ENCODE peak calls at places on chromosome 21, in seven cellular contexts. P is stimulated activated CD4-positive, alpha-beta T cell treated with anti-CD3 and anti-CD28 coated beads, Interleukin-1b, Interleukin-23, amount 100 ng/mL, for 24 hours; L is fibroblast of pulmonary artery; G is IMR-90; O is astrocyte of the spinal cord; J is EL; K is A549. M is an unnamed sample.

GRCh38 chr21:43825936-43826622 is 36.7 kb downstream of the RRP1 start:
- DNase-seq in P (no peak), L (no peak), G (no peak), O (no peak), J (no peak), K (no peak), M (no peak)

GRCh38 chr21:25960423-25960822 is 210.1 kb downstream of the APP start:
- DNase-seq in P (no peak), L (no peak), G (no peak), O (no peak), J (no peak), K (no peak), M (no peak)

GRCh38 chr21:41501919-41502318 is 6.0 kb downstream of the TMPRSS2 start:
- DNase-seq in P (no peak), L (no peak), G (no peak), O (no peak), J (peak; percentile 18), K (no peak), M (no peak)

GRCh38 chr21:19022978-19023377 is 619.4 kb upstream of the TMPRSS15 start:
- DNase-seq in P (no peak), L (no peak), G (no peak), O (no peak), J (no peak), K (no peak), M (no peak)

GRCh38 chr21:30710499-30710898 is 8.1 kb downstream of the KRTAP21-3 start:
- DNase-seq in P (no peak), L (no peak), G (no peak), O (no peak), J (no peak), K (no peak), M (no peak)

GRCh38 chr21:33053986-33054385 is 16.0 kb upstream of the OLIG1 start:
- DNase-seq in P (no peak), L (no peak), G (no peak), O (no peak), J (no peak), K (no peak), M (no peak)

GRCh38 chr21:41289431-41289830 is 27.2 kb upstream of the FAM3B start:
- DNase-seq in P (no peak), L (peak; percentile 4), G (peak; percentile 4), O (no peak), J (peak; percentile 14), K (no peak), M (no peak)

GRCh38 chr21:31471865-31472264 is 127.8 kb upstream of the TIAM1 start:
- DNase-seq in P (no peak), L (no peak), G (no peak), O (no peak), J (no peak), K (no peak), M (no peak)

GRCh38 chr21:42106425-42106824 is 35.3 kb downstream of the UMODL1 start:
- DNase-seq in P (no peak), L (no peak), G (no peak), O (no peak), J (no peak), K (no peak), M (no peak)

GRCh38 chr21:34986561-34987533 is 62.3 kb downstream of the RUNX1 start:
- DNase-seq in P (no peak), L (peak; percentile 67), G (peak; percentile 81), O (peak; percentile 95), J (peak; percentile 90), K (no peak), M (peak; percentile 91)

GRCh38 chr21:40686526-40686925 is 160.4 kb downstream of the DSCAM start:
- DNase-seq in P (no peak), L (no peak), G (no peak), O (no peak), J (no peak), K (no peak), M (no peak)

GRCh38 chr21:42459583-42460215 is 36.3 kb downstream of the RSPH1 start:
- DNase-seq in P (no peak), L (no peak), G (no peak), O (no peak), J (no peak), K (no peak), M (no peak)

GRCh38 chr21:32470206-32470605 is 57.7 kb downstream of the EVA1C start:
- DNase-seq in P (no peak), L (no peak), G (no peak), O (no peak), J (no peak), K (no peak), M (no peak)

GRCh38 chr21:33642896-33643657 is 776 bp downstream of the ITSN1 start:
- DNase-seq in P (no peak), L (no peak), G (peak; percentile 36), O (no peak), J (peak; percentile 45), K (no peak), M (peak; percentile 41)

GRCh38 chr21:38806153-38806941 is 618 bp downstream of the ETS2 start:
- DNase-seq in P (no peak), L (no peak), G (no peak), O (no peak), J (peak; percentile 25), K (no peak), M (no peak)

GRCh38 chr21:31043495-31043894 is 5.2 kb upstream of the KRTAP19-8 start:
- DNase-seq in P (no peak), L (no peak), G (no peak), O (no peak), J (no peak), K (no peak), M (no peak)

GRCh38 chr21:36547464-36547863 is 67.5 kb upstream of the CLDN14 start:
- DNase-seq in P (no peak), L (no peak), G (no peak), O (no peak), J (no peak), K (no peak), M (no peak)

M was measured in HCEC 1CT.